ENCODE peak calls at places on chromosomes 2 and 18, in seven cellular contexts. P is cardiac fibroblast, T is nephron progenitor cell, I is neural crest cell, S is GM10248, Q is breast epithelium, H is astrocyte of the spinal cord. F is an unnamed sample.

GRCh38 chr2:238334885-238335284 is 14.6 kb downstream of the TRAF3IP1 start:
- DNase-seq in P (no peak), T (no peak), I (no peak), S (no peak), Q (no peak), H (no peak), F (no peak)

GRCh38 chr2:54638103-54638502 is 85.4 kb upstream of the EML6 start:
- DNase-seq in P (no peak), T (no peak), I (no peak), S (peak), Q (no peak), H (no peak), F (no peak)

GRCh38 chr18:47716632-47717185 is 213.8 kb downstream of the SMAD2 start:
- DNase-seq in P (no peak), T (no peak), I (no peak), S (no peak), Q (no peak), H (no peak), F (no peak)

GRCh38 chr2:25567406-25567805 is 106.0 kb downstream of the DTNB start:
- DNase-seq in P (peak), T (no peak), I (no peak), S (peak), Q (no peak), H (peak), F (no peak)

GRCh38 chr2:4368907-4369306 is 665.5 kb downstream of the DCDC2C start:
- DNase-seq in P (no peak), T (no peak), I (no peak), S (no peak), Q (no peak), H (no peak), F (no peak)

GRCh38 chr2:238127165-238128060 is 11.1 kb upstream of the KLHL30 start:
- DNase-seq in P (peak), T (peak), I (no peak), S (no peak), Q (no peak), H (peak), F (no peak)

GRCh38 chr2:149860276-149860921 is 272.8 kb upstream of the MMADHC start:
- DNase-seq in P (peak), T (no peak), I (no peak), S (no peak), Q (peak), H (peak), F (no peak)

GRCh38 chr2:61283443-61284160 is 121.6 kb downstream of the C2orf74 start:
- DNase-seq in P (no peak), T (no peak), I (no peak), S (no peak), Q (no peak), H (no peak), F (no peak)

GRCh38 chr2:123916512-123916911 is 108.6 kb upstream of the CNTNAP5 start:
- DNase-seq in P (peak), T (no peak), I (no peak), S (no peak), Q (no peak), H (no peak), F (no peak)

GRCh38 chr2:182167882-182168281 is 182.2 kb downstream of the PPP1R1C start:
- DNase-seq in P (no peak), T (no peak), I (no peak), S (no peak), Q (no peak), H (no peak), F (no peak)

DNA sequence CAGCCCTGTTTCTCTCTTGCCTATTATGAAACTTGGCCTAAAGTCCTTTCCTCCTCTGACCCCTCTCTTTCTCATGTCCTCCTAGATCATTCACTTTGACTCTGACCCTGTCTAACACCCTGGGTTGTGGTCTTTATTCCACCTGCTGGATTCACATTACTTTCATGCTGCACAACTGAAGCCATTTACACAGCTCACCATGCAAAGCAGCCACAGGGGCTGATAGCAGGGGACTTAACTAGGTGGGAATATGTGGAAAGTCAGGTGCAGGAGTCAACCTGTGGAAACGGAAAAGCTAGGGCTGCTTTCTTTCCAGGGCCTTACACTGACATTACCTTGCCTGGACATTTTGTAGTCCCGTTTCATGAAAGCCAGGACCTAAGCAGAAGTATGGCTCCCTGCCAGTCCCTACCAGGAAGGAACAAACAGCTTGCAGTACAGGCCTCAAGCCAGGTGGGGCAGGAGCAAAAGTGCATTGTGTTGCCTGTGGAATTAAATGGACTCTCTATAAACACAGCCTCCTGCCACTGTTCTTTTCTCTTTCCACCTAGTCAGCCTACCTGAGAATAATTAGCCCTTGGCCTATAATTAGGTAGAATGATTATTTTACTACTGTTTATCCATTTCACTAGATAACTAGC is 11.8 kb downstream of the MAPRE3 start:
- DNase-seq in P (peak), T (no peak), I (no peak), S (peak), Q (peak), H (peak), F (peak)
- TF ChIP-seq CTCF in P (peak), T (peak), I (peak), S (no peak), Q (peak), H (peak), F (no peak)

DNA sequence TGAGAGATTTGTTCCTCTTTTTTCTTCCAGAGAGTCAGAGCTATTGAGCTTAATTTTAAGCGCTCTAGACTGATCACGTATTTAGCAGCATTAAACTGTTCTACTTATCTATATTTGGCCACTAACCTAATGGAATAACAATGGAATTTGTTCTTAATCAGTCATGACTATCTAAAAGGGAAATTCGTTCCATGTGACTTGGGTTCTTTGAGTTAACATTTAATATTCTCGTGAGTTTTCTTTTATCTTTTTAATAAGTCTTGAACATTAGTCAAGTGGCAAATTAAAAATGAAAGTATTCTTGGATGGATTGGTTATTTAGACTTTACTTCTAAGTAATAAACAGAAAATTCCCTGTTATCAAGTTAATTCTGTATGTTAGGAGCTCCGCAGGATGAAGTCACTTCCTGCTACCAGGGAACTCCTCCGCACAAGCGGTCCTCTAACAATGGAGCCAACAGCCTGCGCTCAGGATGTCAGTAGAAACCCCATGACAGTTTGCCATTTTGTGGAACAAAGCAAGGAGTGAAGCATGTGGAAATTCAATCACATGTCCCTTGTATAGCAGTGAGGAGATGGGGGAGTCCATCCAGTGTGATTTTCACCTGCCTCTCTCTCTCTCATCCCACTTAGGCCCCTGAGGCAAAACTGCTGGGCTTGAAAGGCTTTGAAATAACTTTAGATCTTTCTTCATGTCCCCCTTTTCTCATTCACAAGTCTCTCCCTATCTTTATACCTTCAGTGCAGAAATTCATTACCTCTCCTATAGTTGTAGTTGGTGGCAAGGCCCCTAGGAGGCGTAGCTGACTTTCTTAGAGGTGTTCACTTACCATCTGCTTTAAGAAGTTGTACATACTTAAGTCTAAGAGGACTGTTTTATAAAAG is 138.1 kb downstream of the WDR7 start:
- DNase-seq in P (peak), T (peak), I (no peak), S (peak), Q (no peak), H (peak), F (peak)
- TF ChIP-seq CTCF in P (peak), T (peak), I (peak), S (peak), Q (no peak), H (peak), F (peak)

GRCh38 chr2:1884933-1885580 is 140.7 kb upstream of the PXDN start:
- DNase-seq in P (peak), T (no peak), I (no peak), S (no peak), Q (no peak), H (peak), F (no peak)

GRCh38 chr2:1889099-1889650 is 144.9 kb upstream of the PXDN start:
- DNase-seq in P (no peak), T (no peak), I (no peak), S (no peak), Q (no peak), H (no peak), F (no peak)

GRCh38 chr2:1887915-1888314 is 143.6 kb upstream of the PXDN start:
- DNase-seq in P (peak), T (no peak), I (no peak), S (no peak), Q (no peak), H (no peak), F (no peak)

GRCh38 chr2:1887106-1887505 is 142.8 kb upstream of the PXDN start:
- DNase-seq in P (no peak), T (no peak), I (no peak), S (no peak), Q (no peak), H (no peak), F (no peak)

GRCh38 chr2:1886405-1886992 is 142.2 kb upstream of the PXDN start:
- DNase-seq in P (peak), T (peak), I (peak), S (peak), Q (peak), H (peak), F (peak)
- TF ChIP-seq CTCF in P (peak), T (peak), I (peak), S (peak), Q (peak), H (peak), F (peak)

GRCh38 chr2:219388127-219388844 is 574 bp upstream of the DNPEP start:
- DNase-seq in P (peak), T (peak), I (peak), S (peak), Q (peak), H (peak), F (peak)
- TF ChIP-seq CTCF in P (peak), T (peak), I (peak), S (peak), Q (peak), H (peak), F (peak)

GRCh38 chr2:21072477-21073242 is 28.8 kb upstream of the APOB start:
- DNase-seq in P (no peak), T (no peak), I (no peak), S (no peak), Q (no peak), H (no peak), F (no peak)
- TF ChIP-seq CTCF in P (no peak), T (no peak), I (no peak), S (no peak), Q (no peak), H (no peak), F (no peak)

DNA sequence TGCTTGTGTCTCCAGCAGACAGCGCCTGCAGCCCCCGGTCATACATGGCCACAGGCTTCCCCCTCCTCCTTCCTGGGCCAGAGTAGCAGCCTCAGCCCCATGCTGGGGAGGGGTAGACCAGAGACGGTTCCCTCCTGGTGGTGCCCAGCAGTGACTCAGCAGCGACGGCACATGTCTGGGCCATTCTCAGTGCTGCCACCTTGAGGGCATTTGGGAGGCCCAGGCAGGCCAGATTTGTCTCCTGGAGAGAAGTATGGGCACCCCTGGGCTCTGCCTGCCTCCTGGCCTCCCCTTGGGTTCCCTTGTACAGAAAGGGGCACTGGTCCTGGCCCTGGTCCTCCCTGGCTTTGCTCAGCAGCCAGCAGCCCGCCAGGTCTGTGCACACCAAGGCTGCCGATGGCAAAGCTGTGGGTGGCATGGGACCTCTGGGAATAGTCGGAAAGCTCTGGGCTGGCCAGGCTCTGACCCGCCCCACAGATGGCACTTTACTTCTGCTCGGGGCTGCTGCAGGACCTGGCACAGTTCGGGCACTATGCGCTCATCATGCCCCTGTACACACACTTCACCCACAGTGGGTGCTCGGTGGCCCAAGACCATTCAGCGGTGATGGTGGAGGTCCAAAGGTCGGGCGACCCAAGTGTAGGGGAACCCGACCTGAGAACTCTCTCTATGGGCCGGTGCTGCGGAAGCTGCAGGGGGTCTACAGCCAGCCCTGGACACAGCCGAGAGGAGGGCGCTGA is 11.4 kb upstream of the ALPI start:
- DNase-seq in P (peak), T (peak), I (peak), S (peak), Q (no peak), H (peak), F (peak)
- TF ChIP-seq CTCF in P (peak), T (peak), I (peak), S (peak), Q (no peak), H (peak), F (peak)